ENCODE peak calls at places on chromosomes 16 and 17, in five cellular contexts. One of them, this sample, is unnamed.

GRCh38 chr17:45022288-45022648 is 29.2 kb downstream of the DCAKD start:
- ATAC-seq in stimulated activated naive CD8-positive, alpha-beta T cell treated with anti-CD3 and anti-CD28 coated beads, Interleukin-15, Interleukin-2, amounts not matched to agents 100 U/mL and 50 U/mL, for 24 hours: no peak
- ATAC-seq in activated CD8-positive, alpha-beta T cell treated with anti-CD3 and anti-CD28 coated beads for 36 hours: no peak
- ATAC-seq in CD4-positive, CD25-positive, alpha-beta regulatory T cell: no peak
- ATAC-seq in K562: peak; percentile 4
- ATAC-seq in this sample: peak; percentile 6

GRCh38 chr16:23679274-23679985 is 741 bp downstream of the PLK1 start:
- ATAC-seq in stimulated activated naive CD8-positive, alpha-beta T cell treated with anti-CD3 and anti-CD28 coated beads, Interleukin-15, Interleukin-2, amounts not matched to agents 100 U/mL and 50 U/mL, for 24 hours: no peak
- ATAC-seq in activated CD8-positive, alpha-beta T cell treated with anti-CD3 and anti-CD28 coated beads for 36 hours: no peak
- ATAC-seq in CD4-positive, CD25-positive, alpha-beta regulatory T cell: no peak
- ATAC-seq in K562: peak; percentile 86
- ATAC-seq in this sample: peak; percentile 10

GRCh38 chr16:67499159-67499558 is 15.8 kb upstream of the AGRP start:
- ATAC-seq in stimulated activated naive CD8-positive, alpha-beta T cell treated with anti-CD3 and anti-CD28 coated beads, Interleukin-15, Interleukin-2, amounts not matched to agents 100 U/mL and 50 U/mL, for 24 hours: no peak
- ATAC-seq in activated CD8-positive, alpha-beta T cell treated with anti-CD3 and anti-CD28 coated beads for 36 hours: no peak
- ATAC-seq in CD4-positive, CD25-positive, alpha-beta regulatory T cell: no peak
- ATAC-seq in K562: no peak
- ATAC-seq in this sample: no peak

GRCh38 chr16:67449739-67450138 is 18.8 kb downstream of the HSD11B2 start:
- ATAC-seq in stimulated activated naive CD8-positive, alpha-beta T cell treated with anti-CD3 and anti-CD28 coated beads, Interleukin-15, Interleukin-2, amounts not matched to agents 100 U/mL and 50 U/mL, for 24 hours: no peak
- ATAC-seq in activated CD8-positive, alpha-beta T cell treated with anti-CD3 and anti-CD28 coated beads for 36 hours: no peak
- ATAC-seq in CD4-positive, CD25-positive, alpha-beta regulatory T cell: no peak
- ATAC-seq in K562: no peak
- ATAC-seq in this sample: no peak

GRCh38 chr16:72021043-72021442 is 12.5 kb downstream of the DHODH start:
- ATAC-seq in stimulated activated naive CD8-positive, alpha-beta T cell treated with anti-CD3 and anti-CD28 coated beads, Interleukin-15, Interleukin-2, amounts not matched to agents 100 U/mL and 50 U/mL, for 24 hours: no peak
- ATAC-seq in activated CD8-positive, alpha-beta T cell treated with anti-CD3 and anti-CD28 coated beads for 36 hours: no peak
- ATAC-seq in CD4-positive, CD25-positive, alpha-beta regulatory T cell: no peak
- ATAC-seq in K562: peak; percentile 80
- ATAC-seq in this sample: no peak

GRCh38 chr17:73909156-73909555 is 264.9 kb upstream of the SDK2 start:
- ATAC-seq in stimulated activated naive CD8-positive, alpha-beta T cell treated with anti-CD3 and anti-CD28 coated beads, Interleukin-15, Interleukin-2, amounts not matched to agents 100 U/mL and 50 U/mL, for 24 hours: no peak
- ATAC-seq in activated CD8-positive, alpha-beta T cell treated with anti-CD3 and anti-CD28 coated beads for 36 hours: no peak
- ATAC-seq in CD4-positive, CD25-positive, alpha-beta regulatory T cell: no peak
- ATAC-seq in K562: no peak
- ATAC-seq in this sample: no peak

GRCh38 chr16:5176505-5176904 is 78.9 kb upstream of the EEF2KMT start:
- ATAC-seq in stimulated activated naive CD8-positive, alpha-beta T cell treated with anti-CD3 and anti-CD28 coated beads, Interleukin-15, Interleukin-2, amounts not matched to agents 100 U/mL and 50 U/mL, for 24 hours: no peak
- ATAC-seq in activated CD8-positive, alpha-beta T cell treated with anti-CD3 and anti-CD28 coated beads for 36 hours: no peak
- ATAC-seq in CD4-positive, CD25-positive, alpha-beta regulatory T cell: no peak
- ATAC-seq in K562: no peak
- ATAC-seq in this sample: no peak

GRCh38 chr17:60627113-60627512 is 27.1 kb downstream of the PPM1D start:
- ATAC-seq in stimulated activated naive CD8-positive, alpha-beta T cell treated with anti-CD3 and anti-CD28 coated beads, Interleukin-15, Interleukin-2, amounts not matched to agents 100 U/mL and 50 U/mL, for 24 hours: no peak
- ATAC-seq in activated CD8-positive, alpha-beta T cell treated with anti-CD3 and anti-CD28 coated beads for 36 hours: no peak
- ATAC-seq in CD4-positive, CD25-positive, alpha-beta regulatory T cell: no peak
- ATAC-seq in K562: no peak
- ATAC-seq in this sample: no peak

GRCh38 chr16:57736419-57737281 is 1.1 kb downstream of the KATNB1 start:
- ATAC-seq in stimulated activated naive CD8-positive, alpha-beta T cell treated with anti-CD3 and anti-CD28 coated beads, Interleukin-15, Interleukin-2, amounts not matched to agents 100 U/mL and 50 U/mL, for 24 hours: no peak
- ATAC-seq in activated CD8-positive, alpha-beta T cell treated with anti-CD3 and anti-CD28 coated beads for 36 hours: no peak
- ATAC-seq in CD4-positive, CD25-positive, alpha-beta regulatory T cell: no peak
- ATAC-seq in K562: peak; percentile 26
- ATAC-seq in this sample: no peak